ENCODE peak calls at places on chromosomes 5 and 9, in eight cellular contexts. One of them, this sample, is unnamed.

GRCh38 chr5:15420201-15420600 is 79.8 kb upstream of the FBXL7 start:
- DNase-seq in GM12865: no peak
- DNase-seq in fibroblast of mammary gland: no peak
- DNase-seq in fibroblast of pulmonary artery: no peak
- DNase-seq in esophagus squamous epithelium: no peak
- DNase-seq in heart right ventricle: no peak
- DNase-seq in CD8-positive, alpha-beta T cell: no peak
- DNase-seq in tibial nerve: peak; percentile 43
- DNase-seq in this sample: no peak

GRCh38 chr5:150105898-150106615 is 19.7 kb upstream of the CSF1R start:
- DNase-seq in CD8-positive, alpha-beta T cell: no peak
- DNase-seq in fibroblast of pulmonary artery: no peak
- DNase-seq in tibial nerve: no peak
- DNase-seq in esophagus squamous epithelium: no peak
- DNase-seq in heart right ventricle: no peak
- DNase-seq in fibroblast of mammary gland: no peak
- DNase-seq in GM12865: no peak
- DNase-seq in this sample: no peak

GRCh38 chr9:88993327-88993726 is 2.1 kb downstream of the S1PR3 start:
- DNase-seq in fibroblast of pulmonary artery: peak; percentile 58
- DNase-seq in heart right ventricle: no peak
- DNase-seq in esophagus squamous epithelium: no peak
- DNase-seq in tibial nerve: no peak
- DNase-seq in GM12865: no peak
- DNase-seq in CD8-positive, alpha-beta T cell: no peak
- DNase-seq in fibroblast of mammary gland: no peak
- DNase-seq in this sample: no peak

GRCh38 chr5:401216-402034 is 41.6 kb upstream of the EXOC3 start:
- DNase-seq in esophagus squamous epithelium: no peak
- DNase-seq in heart right ventricle: no peak
- DNase-seq in tibial nerve: no peak
- DNase-seq in GM12865: no peak
- DNase-seq in fibroblast of pulmonary artery: no peak
- DNase-seq in fibroblast of mammary gland: no peak
- DNase-seq in CD8-positive, alpha-beta T cell: peak; percentile 4
- DNase-seq in this sample: no peak

GRCh38 chr5:157747766-157748700 is 4.5 kb downstream of the LSM11 start:
- DNase-seq in tibial nerve: no peak
- DNase-seq in fibroblast of pulmonary artery: peak; percentile 42
- DNase-seq in heart right ventricle: no peak
- DNase-seq in esophagus squamous epithelium: no peak
- DNase-seq in fibroblast of mammary gland: peak; percentile 24
- DNase-seq in GM12865: no peak
- DNase-seq in CD8-positive, alpha-beta T cell: no peak
- DNase-seq in this sample: no peak

GRCh38 chr9:91419222-91420191 is 4.1 kb downstream of the NFIL3 start:
- DNase-seq in tibial nerve: no peak
- DNase-seq in esophagus squamous epithelium: no peak
- DNase-seq in heart right ventricle: peak; percentile 28
- DNase-seq in CD8-positive, alpha-beta T cell: no peak
- DNase-seq in GM12865: no peak
- DNase-seq in fibroblast of pulmonary artery: peak; percentile 97
- DNase-seq in fibroblast of mammary gland: peak; percentile 98
- DNase-seq in this sample: peak; percentile 82

GRCh38 chr9:112921549-112921948 is 30.9 kb upstream of the SLC46A2 start:
- DNase-seq in CD8-positive, alpha-beta T cell: no peak
- DNase-seq in fibroblast of pulmonary artery: peak; percentile 71
- DNase-seq in fibroblast of mammary gland: peak; percentile 73
- DNase-seq in heart right ventricle: no peak
- DNase-seq in GM12865: peak; percentile 60
- DNase-seq in esophagus squamous epithelium: no peak
- DNase-seq in tibial nerve: no peak
- DNase-seq in this sample: peak; percentile 2

GRCh38 chr9:93648181-93648580 is 71.8 kb downstream of the PHF2 start:
- DNase-seq in GM12865: no peak
- DNase-seq in CD8-positive, alpha-beta T cell: no peak
- DNase-seq in fibroblast of pulmonary artery: no peak
- DNase-seq in fibroblast of mammary gland: no peak
- DNase-seq in heart right ventricle: no peak
- DNase-seq in esophagus squamous epithelium: no peak
- DNase-seq in tibial nerve: no peak
- DNase-seq in this sample: no peak

GRCh38 chr5:116076496-116076895 is 8.3 kb upstream of the COMMD10 start:
- DNase-seq in fibroblast of mammary gland: no peak
- DNase-seq in GM12865: peak; percentile 83
- DNase-seq in fibroblast of pulmonary artery: no peak
- DNase-seq in heart right ventricle: no peak
- DNase-seq in CD8-positive, alpha-beta T cell: no peak
- DNase-seq in esophagus squamous epithelium: no peak
- DNase-seq in tibial nerve: no peak
- DNase-seq in this sample: no peak

GRCh38 chr5:16536246-16536645 is 70.6 kb upstream of the ZNF622 start:
- DNase-seq in heart right ventricle: no peak
- DNase-seq in GM12865: no peak
- DNase-seq in tibial nerve: no peak
- DNase-seq in fibroblast of pulmonary artery: peak; percentile 20
- DNase-seq in fibroblast of mammary gland: peak; percentile 58
- DNase-seq in CD8-positive, alpha-beta T cell: no peak
- DNase-seq in esophagus squamous epithelium: no peak
- DNase-seq in this sample: no peak

GRCh38 chr9:87498046-87498815 is 564 bp downstream of the DAPK1 start:
- DNase-seq in fibroblast of pulmonary artery: peak; percentile 52
- DNase-seq in tibial nerve: no peak
- DNase-seq in esophagus squamous epithelium: no peak
- DNase-seq in CD8-positive, alpha-beta T cell: no peak
- DNase-seq in GM12865: peak; percentile 45
- DNase-seq in fibroblast of mammary gland: peak; percentile 8
- DNase-seq in heart right ventricle: no peak
- DNase-seq in this sample: no peak

GRCh38 chr5:56012281-56012963 is 17.7 kb upstream of the IL6ST start:
- DNase-seq in heart right ventricle: peak; percentile 11
- DNase-seq in CD8-positive, alpha-beta T cell: peak; percentile 30
- DNase-seq in GM12865: peak; percentile 46
- DNase-seq in fibroblast of mammary gland: peak; percentile 85
- DNase-seq in tibial nerve: no peak
- DNase-seq in esophagus squamous epithelium: no peak
- DNase-seq in fibroblast of pulmonary artery: peak; percentile 74
- DNase-seq in this sample: no peak

GRCh38 chr5:52181403-52181802 is 606.3 kb upstream of the ITGA1 start:
- DNase-seq in CD8-positive, alpha-beta T cell: no peak
- DNase-seq in esophagus squamous epithelium: no peak
- DNase-seq in tibial nerve: no peak
- DNase-seq in GM12865: no peak
- DNase-seq in fibroblast of pulmonary artery: no peak
- DNase-seq in heart right ventricle: no peak
- DNase-seq in fibroblast of mammary gland: no peak
- DNase-seq in this sample: no peak

GRCh38 chr5:173242675-173243085 is 7.7 kb upstream of the NKX2-5 start:
- DNase-seq in CD8-positive, alpha-beta T cell: no peak
- DNase-seq in esophagus squamous epithelium: no peak
- DNase-seq in fibroblast of pulmonary artery: no peak
- DNase-seq in GM12865: no peak
- DNase-seq in heart right ventricle: no peak
- DNase-seq in tibial nerve: no peak
- DNase-seq in fibroblast of mammary gland: no peak
- DNase-seq in this sample: no peak

GRCh38 chr5:11903614-11904269 is 504 bp downstream of the CTNND2 start:
- DNase-seq in esophagus squamous epithelium: no peak
- DNase-seq in heart right ventricle: no peak
- DNase-seq in CD8-positive, alpha-beta T cell: no peak
- DNase-seq in tibial nerve: no peak
- DNase-seq in GM12865: peak; percentile 5
- DNase-seq in fibroblast of mammary gland: no peak
- DNase-seq in fibroblast of pulmonary artery: no peak
- DNase-seq in this sample: peak; percentile 16
- TF ChIP-seq CTCF in esophagus squamous epithelium: no peak
- TF ChIP-seq CTCF in heart right ventricle: no peak
- TF ChIP-seq CTCF in CD8-positive, alpha-beta T cell: no peak
- TF ChIP-seq CTCF in tibial nerve: no peak
- TF ChIP-seq CTCF in GM12865: no peak
- TF ChIP-seq CTCF in fibroblast of mammary gland: no peak
- TF ChIP-seq CTCF in fibroblast of pulmonary artery: no peak
- TF ChIP-seq CTCF in this sample: peak; percentile 12

DNA sequence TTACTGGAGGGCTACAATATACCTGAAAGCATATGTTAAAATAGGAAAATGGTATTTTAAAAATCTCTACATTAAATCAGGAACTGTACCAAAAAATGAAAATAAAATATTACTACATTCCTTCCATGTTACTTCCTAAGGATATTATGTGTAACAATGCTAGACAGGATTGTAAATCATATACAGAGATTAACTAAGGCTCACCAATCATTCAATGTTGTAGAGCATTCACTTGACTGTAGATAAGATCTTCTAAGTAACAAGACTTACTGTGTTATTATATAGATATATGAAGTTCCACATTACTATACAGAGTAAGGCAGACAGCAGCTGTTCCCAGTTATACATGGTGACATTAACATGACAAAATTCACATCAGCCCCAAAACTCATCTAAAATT is 1919.1 kb upstream of the CDH9 start:
- DNase-seq in tibial nerve: no peak
- DNase-seq in CD8-positive, alpha-beta T cell: no peak
- DNase-seq in fibroblast of pulmonary artery: no peak
- DNase-seq in GM12865: no peak
- DNase-seq in esophagus squamous epithelium: no peak
- DNase-seq in heart right ventricle: no peak
- DNase-seq in fibroblast of mammary gland: no peak
- DNase-seq in this sample: no peak
- H3K4me3 ChIP-seq in tibial nerve: no peak overlapping the region
- H3K4me3 ChIP-seq in CD8-positive, alpha-beta T cell: no peak overlapping the region
- H3K4me3 ChIP-seq in fibroblast of pulmonary artery: no peak overlapping the region
- H3K4me3 ChIP-seq in GM12865: no peak overlapping the region
- H3K4me3 ChIP-seq in esophagus squamous epithelium: no peak overlapping the region
- H3K4me3 ChIP-seq in heart right ventricle: no peak overlapping the region
- H3K4me3 ChIP-seq in fibroblast of mammary gland: no peak overlapping the region
- H3K4me3 ChIP-seq in this sample: no peak overlapping the region

GRCh38 chr9:36874921-36875320 is 159.1 kb downstream of the PAX5 start:
- DNase-seq in GM12865: no peak
- DNase-seq in fibroblast of pulmonary artery: peak; percentile 33
- DNase-seq in fibroblast of mammary gland: peak; percentile 47
- DNase-seq in tibial nerve: no peak
- DNase-seq in esophagus squamous epithelium: no peak
- DNase-seq in CD8-positive, alpha-beta T cell: no peak
- DNase-seq in heart right ventricle: no peak
- DNase-seq in this sample: no peak

GRCh38 chr9:36874261-36874660 is 159.8 kb downstream of the PAX5 start:
- DNase-seq in CD8-positive, alpha-beta T cell: no peak
- DNase-seq in tibial nerve: no peak
- DNase-seq in fibroblast of mammary gland: no peak
- DNase-seq in fibroblast of pulmonary artery: no peak
- DNase-seq in heart right ventricle: no peak
- DNase-seq in esophagus squamous epithelium: no peak
- DNase-seq in GM12865: no peak
- DNase-seq in this sample: no peak

GRCh38 chr9:36871606-36872005 is 162.5 kb downstream of the PAX5 start:
- DNase-seq in heart right ventricle: no peak
- DNase-seq in CD8-positive, alpha-beta T cell: no peak
- DNase-seq in tibial nerve: no peak
- DNase-seq in GM12865: no peak
- DNase-seq in esophagus squamous epithelium: no peak
- DNase-seq in fibroblast of mammary gland: no peak
- DNase-seq in fibroblast of pulmonary artery: no peak
- DNase-seq in this sample: no peak

GRCh38 chr9:36872641-36873040 is 161.4 kb downstream of the PAX5 start:
- DNase-seq in fibroblast of mammary gland: no peak
- DNase-seq in CD8-positive, alpha-beta T cell: no peak
- DNase-seq in esophagus squamous epithelium: no peak
- DNase-seq in fibroblast of pulmonary artery: no peak
- DNase-seq in heart right ventricle: no peak
- DNase-seq in tibial nerve: no peak
- DNase-seq in GM12865: no peak
- DNase-seq in this sample: no peak

DNA sequence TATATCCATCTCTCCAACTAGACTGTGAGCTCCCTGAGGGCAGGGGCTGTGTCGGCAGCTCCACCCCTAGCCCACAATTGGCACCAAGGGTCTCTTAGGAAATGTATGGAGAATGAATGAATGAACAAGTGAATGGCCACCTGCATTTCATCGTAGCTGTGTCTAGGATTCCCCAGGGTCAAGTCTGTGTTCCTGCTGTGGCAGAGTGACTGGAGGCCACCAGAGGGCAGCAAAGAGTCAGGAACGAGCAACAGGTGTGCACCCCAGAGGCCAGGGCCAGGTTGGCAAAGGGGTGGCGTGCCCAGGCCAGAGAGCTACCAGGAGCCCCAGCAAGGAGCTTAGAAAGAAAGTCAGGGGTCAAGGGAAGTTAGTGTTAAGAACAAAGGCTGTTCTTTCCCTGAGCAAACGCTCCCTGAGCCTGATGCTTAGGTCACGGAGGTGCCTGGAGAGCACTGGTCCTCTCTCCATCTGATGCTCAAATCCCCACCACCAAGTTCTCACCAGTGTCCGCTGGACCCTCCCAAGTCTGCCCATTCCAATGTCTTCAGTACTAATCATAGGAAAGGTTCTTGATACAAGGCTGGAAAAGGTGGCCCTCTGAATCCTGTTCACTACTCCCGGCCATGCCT is 160.7 kb downstream of the PAX5 start:
- DNase-seq in GM12865: peak; percentile 87
- DNase-seq in fibroblast of mammary gland: peak; percentile 55
- DNase-seq in esophagus squamous epithelium: no peak
- DNase-seq in CD8-positive, alpha-beta T cell: peak; percentile 73
- DNase-seq in tibial nerve: peak; percentile 20
- DNase-seq in fibroblast of pulmonary artery: peak; percentile 66
- DNase-seq in heart right ventricle: peak; percentile 56
- DNase-seq in this sample: peak; percentile 32
- TF ChIP-seq CTCF in GM12865: peak; percentile 85
- TF ChIP-seq CTCF in fibroblast of mammary gland: peak; percentile 90
- TF ChIP-seq CTCF in esophagus squamous epithelium: peak; percentile 79
- TF ChIP-seq CTCF in CD8-positive, alpha-beta T cell: peak; percentile 84
- TF ChIP-seq CTCF in tibial nerve: peak; percentile 68
- TF ChIP-seq CTCF in fibroblast of pulmonary artery: peak; percentile 93
- TF ChIP-seq CTCF in heart right ventricle: peak; percentile 82
- TF ChIP-seq CTCF in this sample: peak; percentile 92

DNA sequence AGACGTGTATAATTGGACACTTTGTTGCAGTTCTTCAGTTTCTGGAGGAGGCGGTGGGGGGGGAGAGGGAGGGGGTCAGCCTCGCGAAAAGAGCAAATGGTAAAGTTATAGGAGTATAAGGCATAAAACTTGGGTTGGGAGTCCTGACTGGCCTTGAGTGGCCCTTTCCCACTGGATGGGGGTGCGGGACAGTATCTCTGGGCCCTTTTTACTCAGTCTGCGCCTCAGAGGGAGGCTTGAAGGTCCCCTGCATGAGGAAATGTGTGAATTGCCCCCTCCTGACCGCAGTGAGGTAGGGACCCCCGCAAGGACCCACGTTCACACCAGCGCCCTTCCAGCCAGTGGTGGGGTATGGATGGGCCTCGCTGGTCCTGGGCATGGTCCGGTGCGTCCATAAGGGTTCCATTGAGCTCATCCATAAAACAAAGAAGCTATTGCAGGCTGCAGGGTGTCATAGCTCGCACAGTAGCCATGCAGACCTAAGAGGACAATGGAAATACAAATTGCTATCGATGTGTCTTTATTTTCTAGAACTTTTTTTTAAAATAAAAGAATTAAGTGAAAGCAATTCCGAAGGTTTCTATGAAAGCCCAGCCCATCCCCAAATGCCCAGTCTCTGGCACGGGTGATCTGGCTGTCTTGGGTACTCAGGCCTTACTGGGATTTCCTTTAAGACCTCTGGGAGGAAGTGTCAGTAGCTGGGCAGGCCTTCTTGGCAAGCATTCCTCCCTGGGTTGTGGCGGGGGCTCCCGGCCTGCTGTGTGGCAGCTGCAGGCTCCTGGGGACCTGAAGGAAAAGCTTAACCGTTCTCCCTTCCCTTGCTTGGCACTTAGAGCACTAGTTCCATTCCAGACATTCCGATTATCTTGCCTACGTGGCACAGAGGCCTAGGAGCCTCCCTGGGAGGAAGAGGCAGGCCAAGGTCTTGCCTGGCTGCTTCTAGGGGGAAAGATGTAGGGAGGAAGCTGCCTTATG is 1.4 kb upstream of the SEMA5A start:
- DNase-seq in esophagus squamous epithelium: no peak
- DNase-seq in heart right ventricle: peak; percentile 18
- DNase-seq in GM12865: no peak
- DNase-seq in fibroblast of mammary gland: peak; percentile 59
- DNase-seq in fibroblast of pulmonary artery: peak; percentile 71
- DNase-seq in tibial nerve: no peak
- DNase-seq in CD8-positive, alpha-beta T cell: no peak
- DNase-seq in this sample: peak; percentile 57
- H3K4me3 ChIP-seq in esophagus squamous epithelium: peak overlapping the region; percentile 81
- H3K4me3 ChIP-seq in heart right ventricle: peak overlapping the region; percentile 79
- H3K4me3 ChIP-seq in GM12865: no peak overlapping the region
- H3K4me3 ChIP-seq in fibroblast of mammary gland: peak overlapping the region; percentile 89
- H3K4me3 ChIP-seq in fibroblast of pulmonary artery: peak overlapping the region; percentile 92
- H3K4me3 ChIP-seq in tibial nerve: peak overlapping the region; percentile 74
- H3K4me3 ChIP-seq in CD8-positive, alpha-beta T cell: no peak overlapping the region
- H3K4me3 ChIP-seq in this sample: peak overlapping the region; percentile 85